ENCODE peak calls at places on chromosomes 4 and X, in five cellular contexts. N is tibial artery, T is fibroblast of lung, B is brain microvascular endothelial cell, Z is lower lobe of right lung. V is an unnamed sample.

GRCh38 chr4:69089388-69089787 is 6.9 kb upstream of the UGT2B7 start:
- DNase-seq in B (no peak), T (no peak), Z (no peak), N (no peak), V (no peak)

GRCh38 chrX:154446430-154446829 is 2.5 kb downstream of the FAM50A start:
- DNase-seq in Z (no peak), N (no peak), T (no peak), B (no peak), V (no peak)

GRCh38 chr4:99690472-99690871 is 32.8 kb upstream of the C4orf54 start:
- DNase-seq in T (no peak), Z (no peak), N (no peak), B (no peak), V (no peak)

GRCh38 chr4:27270435-27270834 is 409.8 kb downstream of the STIM2 start:
- DNase-seq in B (no peak), Z (no peak), N (no peak), T (no peak), V (no peak)

GRCh38 chr4:74197123-74197522 is 39.2 kb downstream of the MTHFD2L start:
- DNase-seq in T (no peak), B (no peak), N (no peak), Z (no peak), V (no peak)

GRCh38 chr4:35538807-35539206 is 705.5 kb downstream of the ARAP2 start:
- DNase-seq in Z (no peak), N (no peak), T (peak; percentile 14), B (no peak), V (no peak)

GRCh38 chr4:10461091-10461849 is 4.0 kb upstream of the ZNF518B start:
- DNase-seq in B (no peak), Z (peak; percentile 82), T (peak; percentile 55), N (peak; percentile 31), V (peak; percentile 68)

GRCh38 chrX:53682885-53683555 is 3.5 kb downstream of the HUWE1 start:
- DNase-seq in T (peak; percentile 66), N (peak; percentile 26), Z (no peak), B (peak; percentile 51), V (no peak)

GRCh38 chr4:4524364-4524763 is 17.5 kb downstream of the STX18 start:
- DNase-seq in N (no peak), B (no peak), Z (no peak), T (peak; percentile 20), V (no peak)

GRCh38 chr4:41575207-41575606 is 37.2 kb downstream of the LIMCH1 start:
- DNase-seq in N (no peak), Z (no peak), B (no peak), T (peak; percentile 74), V (no peak)

GRCh38 chr4:47719576-47719975 is 118.3 kb downstream of the CORIN start:
- DNase-seq in B (no peak), N (no peak), T (no peak), Z (no peak), V (no peak)

GRCh38 chrX:133350751-133351150 is 64.5 kb downstream of the GPC4 start:
- DNase-seq in T (peak; percentile 25), N (peak; percentile 52), Z (peak; percentile 45), B (no peak), V (no peak)

GRCh38 chrX:72569786-72570185 is 2.9 kb downstream of the HDAC8 start:
- DNase-seq in Z (no peak), N (no peak), B (peak; percentile 63), T (peak; percentile 61), V (no peak)

GRCh38 chrX:119790977-119791436 is 423 bp downstream of the RPL39 start:
- DNase-seq in N (peak; percentile 23), Z (no peak), T (peak; percentile 47), B (peak; percentile 16), V (no peak)

GRCh38 chr4:165464338-165464737 is 85.5 kb downstream of the CPE start:
- DNase-seq in B (no peak), N (no peak), Z (no peak), T (no peak), V (no peak)

GRCh38 chr4:41832961-41833360 is 84.4 kb upstream of the PHOX2B start:
- DNase-seq in B (no peak), Z (no peak), T (no peak), N (no peak), V (no peak)

GRCh38 chrX:8726031-8726652 is 5.8 kb downstream of the ANOS1 start:
- DNase-seq in N (no peak), T (peak; percentile 11), Z (no peak), B (no peak), V (no peak)
- H3K27ac ChIP-seq in N (no peak overlapping the region), T (no peak overlapping the region), Z (no peak overlapping the region), B (no peak overlapping the region), V (no peak overlapping the region)

DNA sequence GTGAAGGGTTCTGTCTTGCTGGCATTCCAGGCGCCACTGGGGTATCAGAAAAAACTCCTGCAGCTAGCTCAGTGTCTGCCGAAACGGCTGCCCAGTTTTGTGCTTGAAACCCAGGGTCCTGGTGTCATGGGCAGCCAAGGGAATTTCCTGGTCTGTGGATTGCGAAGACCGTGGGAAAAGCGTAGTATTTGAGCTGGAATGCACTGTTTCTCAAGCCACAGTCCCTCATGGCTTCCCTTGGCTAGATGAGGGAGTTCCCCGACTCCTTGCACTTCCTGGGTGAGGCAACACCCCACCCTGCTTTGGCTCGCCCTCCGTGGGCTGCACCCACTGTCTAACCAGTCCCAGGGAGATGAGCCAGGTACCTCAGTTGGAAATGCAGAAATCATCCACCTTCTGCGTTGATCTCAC is 40.1 kb downstream of the NOP14 start:
- DNase-seq in N (peak; percentile 4), Z (no peak), B (peak; percentile 88), T (no peak), V (peak; percentile 31)
- H3K4me3 ChIP-seq in N (no peak overlapping the region), Z (no peak overlapping the region), B (no peak overlapping the region), T (no peak overlapping the region), V (no peak overlapping the region)

DNA sequence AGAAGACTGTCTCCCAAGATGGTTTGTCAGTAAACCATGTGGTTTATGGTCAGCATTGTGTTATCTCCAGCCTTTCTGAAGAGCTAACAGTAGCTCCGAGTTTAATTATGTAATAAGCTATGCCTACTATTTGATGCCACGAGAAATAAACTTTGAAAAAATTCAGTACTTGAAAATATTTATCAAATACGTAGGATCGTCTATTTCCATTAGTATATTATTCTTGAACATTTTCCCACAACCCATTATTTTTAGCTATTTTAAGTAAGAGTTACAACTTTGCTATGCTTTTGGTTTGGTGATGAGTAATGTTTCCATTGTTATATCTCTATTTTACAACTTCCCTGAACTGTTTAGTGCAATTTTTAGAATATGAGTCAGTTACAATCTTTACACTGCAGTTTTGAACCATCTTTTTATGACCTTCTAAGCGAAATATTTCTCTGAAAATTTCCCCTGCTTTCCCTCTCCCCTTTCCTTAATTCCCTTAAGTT is 44.5 kb upstream of the TRIM2 start:
- DNase-seq in Z (no peak), T (peak; percentile 24), N (no peak), B (no peak), V (no peak)
- H3K27ac ChIP-seq in Z (no peak overlapping the region), T (no peak overlapping the region), N (no peak overlapping the region), B (no peak overlapping the region), V (no peak overlapping the region)

DNA sequence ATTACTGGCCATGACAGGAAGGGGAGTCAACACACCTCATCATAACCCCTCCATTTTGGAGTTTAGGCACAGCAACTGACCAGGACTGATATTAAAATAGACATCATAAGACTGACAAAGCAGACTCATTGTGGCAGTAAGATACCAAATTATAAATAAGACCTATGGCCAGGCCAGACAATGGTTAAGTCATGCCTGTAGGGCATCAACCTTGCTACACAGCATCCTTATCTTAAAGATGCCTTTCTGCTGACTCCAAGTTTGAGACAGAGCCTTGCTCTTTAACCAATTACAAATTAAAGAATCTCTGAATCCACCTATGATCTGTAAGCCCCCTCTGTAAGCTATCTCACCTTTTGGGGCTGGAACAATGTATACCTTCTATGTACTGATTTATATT is 65.5 kb downstream of the VCX2 start:
- DNase-seq in T (no peak), B (no peak), N (no peak), Z (no peak), V (no peak)
- H3K4me3 ChIP-seq in T (no peak overlapping the region), B (no peak overlapping the region), N (no peak overlapping the region), Z (no peak overlapping the region), V (no peak overlapping the region)

DNA sequence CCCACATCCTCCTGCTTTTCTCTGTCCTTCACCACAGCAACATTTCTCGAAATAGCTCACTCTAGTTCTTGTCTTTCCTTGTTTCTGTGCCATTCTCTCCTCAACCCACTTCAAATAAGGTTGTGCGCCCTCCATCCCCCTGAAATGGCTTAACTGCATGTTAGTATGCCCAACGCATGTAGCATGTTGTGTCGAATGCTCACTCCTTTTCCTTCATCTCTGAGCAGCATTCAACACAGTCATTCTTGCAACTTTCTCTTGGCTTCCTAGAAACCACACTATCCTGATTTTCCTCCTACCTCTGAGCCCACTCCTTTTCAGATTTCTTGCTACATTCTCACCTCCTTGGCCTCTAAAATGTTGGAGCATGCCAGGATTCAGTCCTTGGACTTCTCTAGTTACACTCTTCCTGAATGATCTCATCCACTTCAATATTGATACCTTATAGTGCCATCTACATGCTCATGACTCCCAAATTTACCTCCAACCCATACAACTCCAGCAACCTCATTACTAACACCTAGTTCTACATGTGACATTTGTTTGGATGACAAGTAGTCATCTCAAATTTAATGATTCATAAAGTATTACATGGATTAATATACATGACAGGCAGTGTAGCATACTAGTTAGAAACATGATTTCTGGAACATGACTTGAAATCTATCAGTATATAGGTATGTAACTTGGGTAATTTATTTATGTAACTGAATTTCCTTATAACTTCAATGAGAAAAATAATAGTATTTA is 22.3 kb downstream of the RBMX start:
- DNase-seq in N (no peak), Z (no peak), B (no peak), T (no peak), V (no peak)
- H3K27ac ChIP-seq in N (no peak overlapping the region), Z (no peak overlapping the region), B (no peak overlapping the region), T (no peak overlapping the region), V (no peak overlapping the region)

GRCh38 chr4:138238521-138239292 is 3.4 kb downstream of the SLC7A11 start:
- DNase-seq in Z (no peak), N (no peak), B (no peak), T (no peak), V (no peak)

GRCh38 chr4:138242076-138242829 is at the start of gene SLC7A11:
- DNase-seq in Z (peak; percentile 70), N (peak; percentile 28), T (peak; percentile 99), B (peak; percentile 98), V (no peak)

GRCh38 chr4:138241281-138242075 is 671 bp downstream of the SLC7A11 start:
- DNase-seq in T (peak; percentile 45), Z (no peak), B (peak; percentile 12), N (no peak), V (peak; percentile 44)

GRCh38 chr4:138242830-138243149 is 641 bp upstream of the SLC7A11 start:
- DNase-seq in T (no peak), Z (no peak), B (no peak), N (no peak), V (no peak)

DNA sequence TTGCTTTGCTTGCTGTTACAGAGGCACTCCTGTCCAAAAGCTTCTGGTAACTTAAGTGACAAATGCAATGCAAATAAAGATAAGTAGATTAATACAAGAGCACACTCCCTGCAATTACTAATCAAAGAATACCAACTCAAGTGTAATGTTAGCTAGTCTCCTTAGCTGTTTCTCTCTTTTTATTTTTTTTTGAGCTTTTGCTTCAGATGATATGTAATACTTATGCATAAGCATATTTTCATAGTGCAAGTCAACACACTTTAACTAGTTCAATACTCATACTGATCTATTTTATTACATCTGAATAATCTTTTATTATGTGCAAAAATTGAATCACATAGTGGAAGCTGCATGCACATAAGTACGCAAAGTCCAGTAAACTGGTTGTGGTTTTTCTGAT is 2.7 kb downstream of the SLC7A11 start:
- DNase-seq in Z (no peak), N (no peak), T (peak; percentile 9), B (no peak), V (no peak)
- H3K4me3 ChIP-seq in Z (no peak overlapping the region), N (no peak overlapping the region), T (peak overlapping the region; percentile 19), B (no peak overlapping the region), V (peak overlapping the region; percentile 39)